ENCODE peak calls at places on chromosomes 6 and 20, in four cellular contexts. X, Q, J and U are unnamed samples.

GRCh38 chr6:116074732-116075387 is 14.2 kb upstream of the FRK start:
- DNase-seq in X (no peak), Q (no peak), J (no peak), U (no peak)

GRCh38 chr6:79874531-79875132 is 72.7 kb downstream of the ELOVL4 start:
- DNase-seq in X (no peak), Q (no peak), J (no peak), U (no peak)

GRCh38 chr6:106529438-106529837 is 99.9 kb downstream of the RTN4IP1 start:
- DNase-seq in X (no peak), Q (no peak), J (peak; percentile 63), U (no peak)

GRCh38 chr6:20932284-20932683 is 398.0 kb downstream of the CDKAL1 start:
- DNase-seq in X (no peak), Q (no peak), J (peak; percentile 13), U (no peak)

GRCh38 chr20:57399587-57400261 is 8.5 kb downstream of the RBM38 start:
- DNase-seq in X (no peak), Q (no peak), J (peak; percentile 20), U (no peak)

GRCh38 chr6:85464260-85464644 is 14.4 kb downstream of the NT5E start:
- DNase-seq in X (no peak), Q (peak; percentile 73), J (peak; percentile 99), U (peak; percentile 85)

GRCh38 chr20:34829191-34829590 is 3.7 kb upstream of the NCOA6 start:
- DNase-seq in X (no peak), Q (no peak), J (no peak), U (no peak)

GRCh38 chr6:41122918-41123317 is 31.2 kb downstream of the TREML1 start:
- DNase-seq in X (no peak), Q (no peak), J (no peak), U (no peak)

GRCh38 chr6:121516331-121516730 is 80.9 kb downstream of the GJA1 start:
- DNase-seq in X (no peak), Q (no peak), J (peak; percentile 87), U (no peak)

GRCh38 chr6:16769131-16769985 is 8.1 kb upstream of the ATXN1 start:
- DNase-seq in X (no peak), Q (no peak), J (peak; percentile 99), U (peak; percentile 88)

GRCh38 chr20:62002882-62003480 is 62.7 kb downstream of the TAF4 start:
- DNase-seq in X (no peak), Q (no peak), J (no peak), U (no peak)

GRCh38 chr20:19269737-19270325 is 57.4 kb downstream of the SLC24A3 start:
- DNase-seq in X (no peak), Q (no peak), J (peak; percentile 6), U (no peak)

GRCh38 chr6:5746392-5747140 is 260.2 kb downstream of the NRN1 start:
- DNase-seq in X (no peak), Q (no peak), J (no peak), U (no peak)

GRCh38 chr6:137223370-137224131 is 4.4 kb upstream of the IFNGR1 start:
- DNase-seq in X (no peak), Q (peak; percentile 80), J (peak; percentile 43), U (no peak)

GRCh38 chr6:157989541-157990289 is 8.1 kb downstream of the SYNJ2 start:
- DNase-seq in X (no peak), Q (no peak), J (peak; percentile 71), U (peak; percentile 29)

GRCh38 chr6:161660666-161661571 is 387.1 kb upstream of the AGPAT4 start:
- DNase-seq in X (no peak), Q (no peak), J (no peak), U (no peak)

GRCh38 chr20:40467014-40467413 is 222.0 kb downstream of the MAFB start:
- DNase-seq in X (no peak), Q (no peak), J (no peak), U (no peak)

GRCh38 chr6:117440558-117441525 is 15.1 kb upstream of the ROS1 start:
- DNase-seq in X (no peak), Q (peak; percentile 97), J (peak; percentile 99), U (peak; percentile 73)

GRCh38 chr6:20712011-20712410 is 177.8 kb downstream of the CDKAL1 start:
- DNase-seq in X (no peak), Q (no peak), J (no peak), U (no peak)

GRCh38 chr20:1263853-1264252 is 2.2 kb upstream of the SNPH start:
- DNase-seq in X (no peak), Q (no peak), J (peak; percentile 27), U (no peak)

GRCh38 chr6:169640347-169640972 is 61.4 kb downstream of the WDR27 start:
- DNase-seq in X (no peak), Q (no peak), J (no peak), U (no peak)

GRCh38 chr20:1414982-1415381 is 22.1 kb upstream of the FKBP1A start:
- DNase-seq in X (no peak), Q (no peak), J (no peak), U (no peak)

GRCh38 chr20:50636601-50637539 is 54.5 kb downstream of the RIPOR3 start:
- DNase-seq in X (no peak), Q (no peak), J (peak; percentile 9), U (no peak)

GRCh38 chr6:75290558-75290957 is 6.0 kb upstream of the TMEM30A start:
- DNase-seq in X (peak; percentile 57), Q (no peak), J (no peak), U (no peak)

GRCh38 chr6:96520851-96521115 is 823 bp upstream of the UFL1 start:
- DNase-seq in X (no peak), Q (no peak), J (peak; percentile 13), U (no peak)
- H3K27ac ChIP-seq in X (no peak overlapping the region), Q (peak overlapping the region; percentile 76), J (no peak overlapping the region), U (no peak overlapping the region)

DNA sequence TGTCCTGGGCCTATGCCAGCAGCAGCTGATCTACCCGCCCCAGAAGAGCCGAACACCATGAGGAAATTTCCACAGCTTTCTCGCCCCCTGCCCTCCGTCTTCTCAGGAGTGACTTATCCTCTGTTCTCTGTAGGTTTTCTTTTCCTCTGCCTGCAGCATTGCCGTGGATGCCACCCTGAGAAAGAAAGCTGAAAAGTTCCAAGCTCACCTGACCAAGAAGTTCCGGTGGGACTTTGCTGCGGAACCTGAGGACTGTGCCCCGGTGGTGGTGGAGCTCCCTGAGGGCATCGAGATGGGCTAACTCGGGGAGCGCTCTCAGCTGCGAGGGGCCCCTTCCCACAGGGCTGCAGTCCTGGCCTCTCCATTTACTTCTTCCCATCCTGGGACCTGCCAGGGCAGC is 19.2 kb downstream of the AAR2 start:
- DNase-seq in X (no peak), Q (no peak), J (no peak), U (no peak)
- H3K27ac ChIP-seq in X (no peak overlapping the region), Q (no peak overlapping the region), J (no peak overlapping the region), U (no peak overlapping the region)

GRCh38 chr6:47241742-47242482 is 67.8 kb downstream of the TNFRSF21 start:
- DNase-seq in X (no peak), Q (no peak), J (no peak), U (no peak)

GRCh38 chr6:47245745-47246371 is 63.8 kb downstream of the TNFRSF21 start:
- DNase-seq in X (no peak), Q (no peak), J (no peak), U (no peak)

GRCh38 chr6:47246556-47246955 is 63.1 kb downstream of the TNFRSF21 start:
- DNase-seq in X (no peak), Q (no peak), J (no peak), U (no peak)

GRCh38 chr6:47240277-47240890 is 69.3 kb downstream of the TNFRSF21 start:
- DNase-seq in X (no peak), Q (no peak), J (no peak), U (no peak)

GRCh38 chr6:47242483-47243386 is 67.0 kb downstream of the TNFRSF21 start:
- DNase-seq in X (no peak), Q (peak; percentile 81), J (peak; percentile 95), U (peak; percentile 87)
- H3K27ac ChIP-seq in X (no peak overlapping the region), Q (peak overlapping the region; percentile 82), J (no peak overlapping the region), U (peak overlapping the region; percentile 89)

GRCh38 chr6:32857156-32857891 is 3.3 kb downstream of the PSMB9 start:
- DNase-seq in X (no peak), Q (no peak), J (no peak), U (no peak)
- H3K27ac ChIP-seq in X (no peak overlapping the region), Q (no peak overlapping the region), J (no peak overlapping the region), U (no peak overlapping the region)

DNA sequence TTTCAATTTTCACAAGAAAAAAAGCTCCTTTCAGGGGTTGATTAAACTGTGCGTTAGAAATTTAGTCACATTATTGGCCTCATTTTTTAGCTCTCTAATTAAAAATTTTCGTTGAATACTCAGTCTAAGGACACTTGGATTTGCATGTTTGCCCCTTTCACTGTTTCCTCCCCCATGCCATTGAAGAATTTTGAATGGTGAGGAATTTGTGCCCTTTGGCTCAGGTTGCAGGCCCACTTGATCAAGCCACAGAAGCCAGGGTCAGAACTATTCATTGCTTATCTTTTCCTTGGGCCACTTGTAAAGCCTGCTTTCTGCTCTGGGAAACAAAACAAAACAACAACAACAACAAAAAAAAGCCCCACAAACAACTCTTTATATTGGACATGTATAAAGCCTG is 12.2 kb downstream of the LIN28B start:
- DNase-seq in X (no peak), Q (no peak), J (no peak), U (no peak)
- H3K27ac ChIP-seq in X (no peak overlapping the region), Q (no peak overlapping the region), J (no peak overlapping the region), U (no peak overlapping the region)

GRCh38 chr20:64100946-64101688 is 6.2 kb downstream of the NPBWR2 start:
- DNase-seq in X (no peak), Q (no peak), J (no peak), U (no peak)

GRCh38 chr20:64102647-64103354 is 4.6 kb downstream of the NPBWR2 start:
- DNase-seq in X (no peak), Q (no peak), J (no peak), U (no peak)

GRCh38 chr20:64100566-64100888 is 6.8 kb downstream of the NPBWR2 start:
- DNase-seq in X (no peak), Q (no peak), J (no peak), U (no peak)

GRCh38 chr20:64099880-64100565 is 7.3 kb downstream of the NPBWR2 start:
- DNase-seq in X (no peak), Q (no peak), J (no peak), U (no peak)

DNA sequence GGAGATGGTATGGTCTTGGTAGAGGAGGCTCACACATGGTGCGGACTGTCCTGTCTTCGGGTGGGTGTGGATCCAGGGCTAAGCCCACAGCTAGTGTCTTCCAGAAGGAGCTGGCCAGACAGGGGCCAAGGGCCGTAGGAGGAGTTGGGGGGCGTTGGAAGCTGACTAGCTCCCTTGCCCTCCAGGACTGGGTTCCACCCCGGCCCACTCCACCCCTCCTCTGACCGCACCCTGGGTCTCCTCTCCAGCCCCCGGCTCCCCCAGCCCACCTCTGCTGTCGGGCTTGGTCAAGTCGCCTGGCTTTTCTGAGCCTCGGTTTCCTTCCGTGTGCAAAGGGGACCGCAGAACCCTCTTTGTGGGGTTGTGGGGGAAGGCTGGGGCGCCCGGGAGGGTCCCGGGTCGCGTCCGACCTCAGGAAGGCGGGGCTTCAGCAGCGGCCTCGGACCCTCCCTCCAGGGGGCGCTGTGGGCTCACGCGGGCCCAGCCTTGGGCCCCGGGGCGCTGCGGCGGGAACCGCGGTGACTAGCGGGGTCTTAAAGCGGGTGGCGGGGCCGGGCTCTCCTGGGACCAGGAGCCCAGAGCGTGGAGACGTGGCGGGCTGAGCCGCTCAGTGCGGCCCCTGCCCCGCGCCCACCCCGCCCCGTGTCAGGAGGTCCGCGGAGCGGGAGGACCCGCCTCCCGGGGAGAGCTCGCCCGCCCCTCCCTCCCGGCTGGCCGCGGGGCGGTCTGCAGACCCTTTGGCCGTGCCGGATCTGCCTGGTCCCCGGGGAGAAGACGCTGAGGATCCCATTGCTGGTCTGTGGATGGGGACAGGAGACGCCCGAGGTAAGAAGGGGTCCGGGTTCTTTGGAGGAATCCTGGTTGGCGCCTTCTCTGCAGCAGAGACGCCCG is 5.4 kb downstream of the NPBWR2 start:
- DNase-seq in X (no peak), Q (no peak), J (no peak), U (peak; percentile 73)
- H3K27ac ChIP-seq in X (no peak overlapping the region), Q (no peak overlapping the region), J (no peak overlapping the region), U (no peak overlapping the region)